ENCODE peak calls at places on chromosomes 16 and 17, in seven cellular contexts. F is AG09319, C is dorsolateral prefrontal cortex, I is iris pigment epithelial cell, W is Caki2, A is posterior cingulate gyrus, B is fibroblast of the conjunctiva. Y is an unnamed sample.

GRCh38 chr17:15492186-15492585 is 24.8 kb upstream of the CDRT4 start:
- DNase-seq in A (no peak), W (no peak), C (no peak), I (no peak), B (no peak), F (no peak), Y (no peak)

GRCh38 chr16:30748634-30749445 is 615 bp downstream of the PHKG2 start:
- DNase-seq in C (no peak), B (no peak), I (peak; percentile 60), A (no peak), W (peak; percentile 33), F (no peak), Y (peak; percentile 52)

GRCh38 chr16:85573696-85574641 is 39.2 kb upstream of the GSE1 start:
- DNase-seq in F (no peak), B (no peak), W (peak; percentile 18), I (peak; percentile 38), C (no peak), A (no peak), Y (peak; percentile 85)

GRCh38 chr17:63702223-63702577 is 2.3 kb upstream of the LIMD2 start:
- DNase-seq in F (no peak), W (no peak), B (no peak), A (peak; percentile 57), I (no peak), C (no peak), Y (no peak)

GRCh38 chr17:288802-289356 is 63.7 kb downstream of the RPH3AL start:
- DNase-seq in F (no peak), B (no peak), W (no peak), A (peak; percentile 36), I (no peak), C (peak; percentile 17), Y (no peak)

GRCh38 chr17:50330151-50330753 is 15.7 kb upstream of the XYLT2 start:
- DNase-seq in I (no peak), C (no peak), F (no peak), A (no peak), B (no peak), W (no peak), Y (no peak)

GRCh38 chr17:45370949-45371413 is 54.2 kb upstream of the MAP3K14 start:
- DNase-seq in I (peak; percentile 53), C (no peak), A (no peak), F (no peak), W (no peak), B (no peak), Y (no peak)

GRCh38 chr17:71432378-71433315 is 688.2 kb upstream of the SOX9 start:
- DNase-seq in W (no peak), I (no peak), C (no peak), A (no peak), B (no peak), F (no peak), Y (no peak)

GRCh38 chr16:46801428-46802049 is 29.4 kb downstream of the C16orf87 start:
- DNase-seq in B (no peak), I (no peak), F (no peak), A (no peak), C (no peak), W (peak; percentile 24), Y (peak; percentile 46)

GRCh38 chr17:36470499-36470898 is 16.0 kb upstream of the ZNHIT3 start:
- DNase-seq in W (no peak), F (no peak), B (no peak), I (no peak), A (no peak), C (no peak), Y (no peak)

GRCh38 chr17:69723741-69724140 is 309.2 kb downstream of the MAP2K6 start:
- DNase-seq in F (no peak), W (no peak), C (no peak), B (no peak), A (no peak), I (no peak), Y (peak; percentile 21)

Y was measured in fibroblast of pulmonary artery.